ENCODE peak calls at places on chromosomes 6 and 20, in four cellular contexts. D is IMR-90, R is K562, Y is GM12878. E is an unnamed sample.

GRCh38 chr6:105616521-105616920 is 213.6 kb upstream of the PREP start:
- DNase-seq in Y (no peak), R (no peak), D (no peak), E (no peak)

GRCh38 chr20:33684533-33685327 is 1.5 kb downstream of the E2F1 start:
- DNase-seq in R (no peak), Y (no peak), D (no peak), E (peak; percentile 49)

GRCh38 chr6:11428351-11428750 is 109.2 kb upstream of the TMEM170B start:
- DNase-seq in Y (no peak), D (no peak), R (no peak), E (no peak)

GRCh38 chr6:38131527-38131965 is 312.0 kb downstream of the ZFAND3 start:
- DNase-seq in D (peak; percentile 99), Y (no peak), R (no peak), E (no peak)

GRCh38 chr20:44908987-44909871 is 631 bp upstream of the PABPC1L start:
- DNase-seq in R (no peak), Y (no peak), D (no peak), E (no peak)

GRCh38 chr6:122283884-122284283 is 115.6 kb upstream of the HSF2 start:
- DNase-seq in Y (no peak), R (no peak), D (no peak), E (no peak)

GRCh38 chr6:43738877-43739641 is 31.0 kb upstream of the VEGFA start:
- DNase-seq in Y (no peak), D (no peak), R (no peak), E (no peak)

GRCh38 chr6:81820979-81821378 is 68.5 kb upstream of the TENT5A start:
- DNase-seq in Y (peak; percentile 11), D (no peak), R (no peak), E (no peak)

GRCh38 chr6:148242180-148242579 is 100.5 kb upstream of the SASH1 start:
- DNase-seq in D (no peak), R (no peak), Y (no peak), E (no peak)

DNA sequence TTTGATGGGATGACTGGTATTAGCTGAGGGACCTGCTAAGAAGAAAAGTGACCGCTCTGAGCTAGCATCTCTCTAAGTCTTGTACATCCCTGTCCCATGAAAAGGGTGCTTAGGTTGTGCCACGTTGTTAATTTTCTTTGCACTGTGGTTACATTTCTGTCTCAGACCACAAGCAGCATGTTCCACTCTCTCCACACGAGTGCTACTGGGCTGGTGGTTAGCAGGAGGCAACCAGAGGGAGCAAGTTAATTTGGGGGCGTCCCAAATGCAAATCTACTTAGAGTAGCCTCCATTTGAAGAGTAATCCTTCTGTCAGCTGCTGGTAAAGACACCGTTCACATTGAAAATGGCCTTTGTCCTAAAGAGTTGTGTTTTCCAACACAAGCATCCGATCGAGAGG is 3.4 kb upstream of the SCML4 start:
- DNase-seq in Y (no peak), D (no peak), R (no peak), E (no peak)
- TF ChIP-seq FOS in Y (no peak), D (no peak), R (no peak), E (no peak)

GRCh38 chr6:28393912-28394662 is 5.5 kb downstream of the ZSCAN12 start:
- DNase-seq in R (no peak), D (peak; percentile 2), Y (no peak), E (peak; percentile 15)
- TF ChIP-seq FOS in R (no peak), D (no peak), Y (no peak), E (no peak)

DNA sequence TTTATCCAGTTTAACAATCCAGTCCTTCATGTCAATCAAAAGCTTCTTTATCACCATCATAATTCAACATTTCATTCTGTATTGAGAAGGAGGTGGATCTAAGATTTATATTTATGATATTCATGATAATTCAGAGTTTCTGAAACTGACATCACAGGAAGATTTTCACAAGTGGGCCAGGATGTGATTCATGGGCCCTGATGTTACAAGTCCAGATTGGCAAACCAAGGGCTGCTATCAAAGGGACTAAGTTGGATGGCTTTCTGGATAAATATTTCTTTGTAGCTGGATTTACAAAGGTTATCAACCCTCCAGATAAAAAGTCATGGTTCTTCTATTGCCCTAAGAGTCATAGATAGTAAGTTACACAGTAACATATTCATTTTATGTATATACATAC is 866.5 kb downstream of the KIF16B start:
- DNase-seq in R (no peak), D (peak; percentile 28), Y (no peak), E (peak; percentile 56)
- TF ChIP-seq FOS in R (no peak), D (no peak), Y (no peak), E (peak; percentile 59)

DNA sequence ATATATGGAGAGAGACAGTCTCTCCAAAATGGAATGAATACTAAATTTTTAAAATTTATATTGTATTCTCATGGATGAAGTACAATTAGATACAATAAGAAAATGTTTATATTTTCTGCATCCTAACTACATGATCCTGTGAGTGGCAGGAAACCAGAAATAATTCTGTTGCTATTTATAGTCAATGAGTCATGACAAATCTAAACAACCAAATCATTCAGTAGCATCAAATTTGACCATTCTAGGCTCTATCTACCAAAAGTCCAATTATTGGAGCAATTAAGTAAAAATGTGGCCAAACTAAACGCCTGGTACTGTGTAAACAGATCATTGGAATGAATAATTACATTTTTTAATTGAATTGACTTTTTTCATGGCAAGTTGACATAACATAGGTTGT is 959.8 kb downstream of the EPHA7 start:
- DNase-seq in D (no peak), R (no peak), Y (no peak), E (peak; percentile 24)
- TF ChIP-seq FOS in D (no peak), R (no peak), Y (no peak), E (peak; percentile 9)

GRCh38 chr6:142907544-142907943 is 37.4 kb downstream of the HIVEP2 start:
- DNase-seq in Y (no peak), R (no peak), D (no peak), E (no peak)
- TF ChIP-seq FOS in Y (no peak), R (no peak), D (no peak), E (no peak)

GRCh38 chr6:29011276-29011734 is 6.2 kb upstream of the ZNF311 start:
- DNase-seq in Y (no peak), R (peak; percentile 84), D (peak; percentile 51), E (peak; percentile 53)
- TF ChIP-seq FOS in Y (no peak), R (no peak), D (no peak), E (peak; percentile 13)

GRCh38 chr6:108838101-108838717 is 10.0 kb upstream of the ARMC2 start:
- DNase-seq in R (no peak), D (peak; percentile 6), Y (no peak), E (no peak)

GRCh38 chr6:108837236-108837971 is 10.8 kb upstream of the ARMC2 start:
- DNase-seq in D (peak; percentile 8), Y (no peak), R (no peak), E (no peak)

GRCh38 chr6:108832738-108833137 is 15.5 kb upstream of the ARMC2 start:
- DNase-seq in D (no peak), R (no peak), Y (no peak), E (no peak)

GRCh38 chr6:108836061-108836460 is 12.2 kb upstream of the ARMC2 start:
- DNase-seq in R (no peak), Y (no peak), D (peak; percentile 86), E (no peak)

DNA sequence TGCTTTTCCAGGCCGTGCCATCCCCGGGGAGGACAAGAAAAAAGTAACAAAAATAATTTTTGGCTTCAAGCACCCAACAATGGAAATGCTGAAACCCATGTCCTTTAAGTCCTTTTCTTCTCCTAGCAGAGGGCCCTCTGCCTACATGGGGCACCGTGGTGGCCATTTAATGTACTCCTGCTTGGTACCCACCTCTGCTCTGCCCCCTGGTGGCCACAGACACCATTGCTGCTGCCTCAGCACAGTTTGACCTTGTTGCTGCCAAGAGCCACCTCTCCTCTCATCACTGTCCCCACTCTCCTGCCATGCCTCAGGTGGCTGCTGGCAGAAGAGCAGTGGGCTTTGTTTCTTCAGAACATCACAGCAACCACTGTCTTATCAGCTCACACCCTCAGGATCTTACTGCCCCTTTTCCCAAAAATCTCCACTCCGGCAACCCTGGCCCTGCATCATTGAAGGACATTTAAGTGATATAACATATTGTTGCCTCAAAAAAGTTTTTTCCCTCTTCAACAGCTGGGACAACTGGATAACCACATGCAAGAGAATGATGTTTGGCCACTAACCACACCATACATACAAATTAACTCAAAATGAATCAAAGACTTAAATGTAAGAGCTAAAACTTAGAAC is 12.9 kb upstream of the ARMC2 start:
- DNase-seq in D (peak; percentile 72), Y (peak; percentile 8), R (peak; percentile 76), E (peak; percentile 82)
- TF ChIP-seq FOS in D (no peak), Y (no peak), R (no peak), E (no peak)

GRCh38 chr6:75557068-75557467 is 44.6 kb upstream of the SENP6 start:
- DNase-seq in Y (no peak), R (no peak), D (no peak), E (no peak)
- TF ChIP-seq FOS in Y (no peak), R (no peak), D (no peak), E (no peak)